ENCODE peak calls at places on chromosomes 12 and 14, in six cellular contexts. W is PC-3, U is GM23338, V is hepatocyte, E is neural progenitor cell, Z is SK-N-SH. G is an unnamed sample. For H3K79me2, the result is how much of the 10 kb centered on the place peaks cover.

GRCh38 chr14:99817331-99817730 is 24.1 kb downstream of the EML1 start:
- DNase-seq in Z (no peak), W (no peak), E (no peak), U (no peak), V (no peak), G (no peak)

GRCh38 chr12:130347588-130347987 is 9.9 kb downstream of the PIWIL1 start:
- DNase-seq in V (no peak), W (no peak), Z (no peak), E (no peak), U (no peak), G (no peak)

GRCh38 chr14:87805315-87805723 is 187.7 kb downstream of the GALC start:
- DNase-seq in Z (peak), U (peak), E (peak), V (peak), W (peak), G (peak)

GRCh38 chr12:6647083-6647604 is at the start of gene ACRBP:
- DNase-seq in W (no peak), U (peak), Z (no peak), E (peak), V (peak), G (peak)

GRCh38 chr12:67155863-67156262 is 113.3 kb upstream of the CAND1 start:
- DNase-seq in Z (no peak), U (no peak), E (no peak), W (peak), V (no peak), G (no peak)

GRCh38 chr14:51360592-51360991 is 120.5 kb downstream of the TMX1 start:
- DNase-seq in Z (no peak), E (no peak), V (no peak), U (no peak), W (no peak), G (no peak)

GRCh38 chr12:122090759-122091535 is 12.4 kb downstream of the MLXIP start:
- DNase-seq in Z (no peak), U (no peak), E (no peak), V (peak), W (no peak), G (peak)

GRCh38 chr14:54766276-54767138 is 136.1 kb downstream of the GCH1 start:
- DNase-seq in W (no peak), V (no peak), U (no peak), Z (no peak), E (no peak), G (no peak)

GRCh38 chr14:54187439-54187838 is 209.4 kb upstream of the CDKN3 start:
- DNase-seq in U (no peak), W (no peak), V (no peak), E (peak), Z (no peak), G (no peak)

GRCh38 chr12:40819427-40820108 is 127.3 kb downstream of the CNTN1 start:
- DNase-seq in V (peak), W (no peak), U (peak), Z (no peak), E (peak), G (peak)

GRCh38 chr14:86838363-86838762 is 1154.6 kb downstream of the GALC start:
- DNase-seq in V (no peak), W (peak), Z (no peak), U (no peak), E (no peak), G (no peak)

GRCh38 chr12:128727999-128728398 is 95.8 kb downstream of the SLC15A4 start:
- DNase-seq in Z (no peak), U (no peak), E (no peak), V (peak), W (peak), G (no peak)

GRCh38 chr14:21093018-21093417 is 5.4 kb downstream of the ZNF219 start:
- DNase-seq in Z (no peak), W (no peak), E (no peak), V (no peak), U (no peak), G (peak)

GRCh38 chr12:464484-465267 is 4.9 kb downstream of the B4GALNT3 start:
- DNase-seq in Z (no peak), U (no peak), V (no peak), E (no peak), W (no peak), G (no peak)

GRCh38 chr12:47965581-47965980 is 2.2 kb downstream of the TMEM106C start:
- DNase-seq in U (no peak), Z (no peak), V (no peak), W (no peak), E (no peak), G (no peak)

GRCh38 chr14:94370524-94370910 is 17.9 kb downstream of the SERPINA1 start:
- DNase-seq in Z (no peak), U (no peak), E (no peak), V (no peak), W (no peak), G (no peak)

GRCh38 chr12:103768467-103769123 is 72.4 kb downstream of the NT5DC3 start:
- DNase-seq in U (no peak), Z (no peak), V (no peak), E (no peak), W (peak), G (no peak)

GRCh38 chr14:61866932-61867920 is 105.0 kb downstream of the SNAPC1 start:
- DNase-seq in U (no peak), Z (no peak), V (no peak), W (peak), E (no peak), G (no peak)

GRCh38 chr12:21637985-21638891 is 19.4 kb downstream of the LDHB start:
- DNase-seq in E (no peak), Z (no peak), V (no peak), U (no peak), W (no peak), G (peak)

GRCh38 chr12:127942981-127943380 is 324.0 kb upstream of the TMEM132C start:
- DNase-seq in Z (no peak), V (no peak), U (no peak), E (no peak), W (no peak), G (no peak)

GRCh38 chr14:89807151-89807550 is 147.4 kb downstream of the EFCAB11 start:
- DNase-seq in Z (no peak), E (no peak), W (no peak), V (no peak), U (no peak), G (no peak)

GRCh38 chr14:89349196-89350008 is 67.6 kb downstream of the FOXN3 start:
- DNase-seq in E (peak), U (peak), Z (peak), W (no peak), V (peak), G (peak)

GRCh38 chr12:99771659-99772058 is 124.1 kb downstream of the GARIN6 start:
- DNase-seq in W (no peak), V (no peak), U (no peak), E (no peak), Z (no peak), G (no peak)

GRCh38 chr14:71931492-71932228 is 569 bp upstream of the RGS6 start:
- DNase-seq in V (no peak), W (no peak), U (no peak), Z (peak), E (peak), G (no peak)

GRCh38 chr14:85701116-85701515 is 171.2 kb downstream of the FLRT2 start:
- DNase-seq in W (no peak), E (no peak), Z (no peak), V (no peak), U (no peak), G (no peak)

GRCh38 chr12:49962861-49963765 is 1.4 kb downstream of the AQP5 start:
- DNase-seq in E (peak), Z (no peak), W (peak), V (no peak), U (no peak), G (no peak)

GRCh38 chr14:43894534-43894933 is 612.5 kb downstream of the FSCB start:
- DNase-seq in Z (peak), W (peak), E (peak), V (no peak), U (peak), G (no peak)

GRCh38 chr14:36479344-36479743 is 40.7 kb downstream of the NKX2-1 start:
- DNase-seq in W (no peak), Z (no peak), V (no peak), U (no peak), E (no peak), G (no peak)

GRCh38 chr12:76426160-76426559 is 77.9 kb upstream of the BBS10 start:
- DNase-seq in V (no peak), Z (no peak), U (no peak), W (no peak), E (no peak), G (no peak)

GRCh38 chr14:95480109-95480886 is 36.2 kb downstream of the SYNE3 start:
- DNase-seq in W (peak), U (no peak), E (no peak), V (no peak), Z (no peak), G (peak)

GRCh38 chr14:59246566-59246965 is 58.1 kb downstream of the DAAM1 start:
- DNase-seq in V (no peak), U (no peak), W (peak), Z (no peak), E (no peak), G (no peak)

GRCh38 chr12:116687888-116688287 is 50.0 kb downstream of the SPRING1 start:
- DNase-seq in Z (peak), V (peak), W (peak), U (peak), E (peak), G (peak)

GRCh38 chr14:93207468-93208308 is 632 bp downstream of the UBR7 start:
- DNase-seq in E (peak), U (peak), W (peak), Z (peak), V (peak), G (no peak)

GRCh38 chr14:96153003-96153402 is 51.6 kb upstream of the BDKRB2 start:
- DNase-seq in V (no peak), Z (no peak), U (no peak), W (no peak), E (no peak), G (no peak)

GRCh38 chr14:89466460-89466859 is 49.4 kb upstream of the FOXN3 start:
- DNase-seq in W (no peak), Z (no peak), E (no peak), V (no peak), U (no peak), G (no peak)

GRCh38 chr14:77794357-77794756 is 5.6 kb upstream of the ADCK1 start:
- DNase-seq in V (no peak), U (no peak), W (no peak), Z (no peak), E (no peak), G (no peak)

GRCh38 chr12:98998697-98999299 is 353.7 kb downstream of the APAF1 start:
- DNase-seq in V (peak), Z (peak), W (peak), U (peak), E (peak), G (no peak)

GRCh38 chr12:105279460-105280056 is 43.6 kb upstream of the APPL2 start:
- DNase-seq in V (peak), Z (peak), U (peak), E (peak), W (no peak), G (peak)

GRCh38 chr12:15824516-15824915 is 35.3 kb upstream of the EPS8 start:
- DNase-seq in E (no peak), U (no peak), W (no peak), V (no peak), Z (no peak), G (no peak)

GRCh38 chr12:108826807-108827721 is 30.3 kb downstream of the SSH1 start:
- DNase-seq in V (no peak), E (no peak), Z (peak), W (no peak), U (no peak), G (no peak)

GRCh38 chr12:108826115-108826806 is 31.1 kb downstream of the SSH1 start:
- DNase-seq in W (no peak), V (peak), U (no peak), Z (peak), E (no peak), G (peak)

GRCh38 chr12:108828774-108829173 is 28.6 kb downstream of the SSH1 start:
- DNase-seq in V (no peak), E (no peak), Z (no peak), W (no peak), U (no peak), G (peak)

GRCh38 chr12:108825205-108825950 is 32.0 kb downstream of the SSH1 start:
- DNase-seq in V (no peak), E (no peak), W (no peak), Z (no peak), U (no peak), G (no peak)

GRCh38 chr12:108827941-108828340 is 29.4 kb downstream of the SSH1 start:
- DNase-seq in V (no peak), U (no peak), W (no peak), Z (no peak), E (no peak), G (no peak)
- H3K79me2 ChIP-seq in V (half or more), U (under half), W (half or more), Z (half or more), E (under half), G (under half)

GRCh38 chr12:57237653-57237951 is 8.1 kb downstream of the SHMT2 start:
- DNase-seq in V (no peak), E (no peak), Z (no peak), U (peak), W (peak), G (no peak)

GRCh38 chr12:57236925-57237652 is 7.6 kb downstream of the SHMT2 start:
- DNase-seq in W (no peak), V (no peak), E (no peak), U (no peak), Z (no peak), G (no peak)

GRCh38 chr12:57238854-57239554 is 9.5 kb downstream of the SHMT2 start:
- DNase-seq in E (peak), Z (peak), U (peak), W (peak), V (peak), G (peak)

GRCh38 chr12:57239587-57240068 is 10.1 kb downstream of the SHMT2 start:
- DNase-seq in E (no peak), Z (no peak), V (no peak), W (no peak), U (peak), G (no peak)

GRCh38 chr12:57237952-57238853 is 8.7 kb downstream of the SHMT2 start:
- DNase-seq in Z (peak), W (no peak), U (peak), E (peak), V (no peak), G (no peak)
- H2AFZ ChIP-seq in Z (peak), W (peak), U (peak), E (peak), V (peak), G (peak)

GRCh38 chr12:91818236-91819131 is 327.2 kb downstream of the BTG1 start:
- DNase-seq in U (no peak), E (peak), W (no peak), V (peak), Z (no peak), G (no peak)
- H3K27ac ChIP-seq in U (no peak), E (no peak), W (peak), V (peak), Z (no peak), G (no peak)

GRCh38 chr14:65000868-65001600 is 14.3 kb downstream of the FNTB start:
- DNase-seq in U (no peak), W (no peak), Z (no peak), V (no peak), E (no peak), G (peak)

GRCh38 chr14:65001758-65002157 is 15.1 kb downstream of the FNTB start:
- DNase-seq in E (no peak), Z (no peak), W (no peak), V (no peak), U (no peak), G (no peak)

GRCh38 chr14:65006251-65006721 is 19.6 kb downstream of the FNTB start:
- DNase-seq in Z (no peak), U (no peak), W (no peak), V (no peak), E (no peak), G (no peak)

GRCh38 chr14:65002586-65003210 is 16.0 kb downstream of the FNTB start:
- DNase-seq in W (peak), V (no peak), Z (no peak), E (no peak), U (no peak), G (peak)

DNA sequence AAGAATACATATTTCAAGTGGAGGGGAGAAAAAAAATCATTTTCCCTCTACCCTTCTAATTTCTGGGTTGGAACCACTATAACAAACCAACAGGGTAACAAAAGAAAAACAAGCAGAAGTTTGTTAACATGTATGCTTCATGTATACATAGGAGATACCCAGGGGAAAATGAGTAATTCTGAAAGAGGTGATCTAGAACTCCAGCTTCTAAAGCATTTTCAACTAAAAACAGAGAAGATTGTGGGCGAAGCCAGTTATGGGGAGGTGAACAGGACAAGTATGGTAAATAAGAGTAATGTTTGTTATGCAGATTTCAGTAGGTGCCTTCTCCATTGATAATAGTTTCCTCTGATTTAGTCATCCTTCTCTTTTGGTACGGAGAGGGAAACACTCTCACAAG is 16.7 kb downstream of the FNTB start:
- DNase-seq in E (no peak), U (no peak), V (no peak), W (no peak), Z (no peak), G (no peak)
- H3K79me2 ChIP-seq in E (under half), U (under half), V (under half), W (under half), Z (under half), G (under half)

GRCh38 chr12:53071591-53072551 is 7.3 kb downstream of the SPRYD3 start:
- DNase-seq in W (no peak), V (peak), U (no peak), Z (peak), E (peak), G (no peak)
- H2AFZ ChIP-seq in W (no peak), V (no peak), U (no peak), Z (no peak), E (no peak), G (no peak)

DNA sequence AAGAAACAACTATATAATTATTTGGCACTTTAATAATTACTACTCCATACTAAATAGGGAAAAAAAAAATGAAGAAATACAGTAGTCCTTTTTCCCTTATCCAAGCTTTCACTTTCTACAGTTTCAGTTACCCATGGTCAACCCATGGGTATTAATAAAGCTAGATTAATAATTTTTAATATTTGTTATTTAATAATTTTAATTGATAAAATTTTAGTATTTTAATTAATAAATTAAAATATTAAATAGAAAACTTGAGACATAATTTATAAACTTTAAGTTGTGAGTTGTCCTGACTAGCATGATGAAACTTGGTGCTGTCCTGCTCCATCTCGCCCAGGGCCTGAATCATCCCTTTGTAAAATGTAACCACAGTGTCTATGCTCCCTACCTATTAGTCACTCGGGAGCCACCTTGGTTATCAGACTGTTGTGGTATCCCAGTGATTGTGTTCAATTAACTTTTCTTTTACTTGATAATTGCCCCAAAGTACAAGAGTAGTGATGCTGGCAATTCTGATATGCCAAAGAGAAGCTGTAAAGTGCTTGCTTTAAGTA is 71.8 kb downstream of the PAWR start:
- DNase-seq in E (no peak), W (peak), U (no peak), V (no peak), Z (no peak), G (no peak)
- H3K27ac ChIP-seq in E (no peak), W (no peak), U (peak), V (no peak), Z (no peak), G (no peak)

GRCh38 chr12:26937863-26938659 is at the start of the genes FGFR1OP2 and INTS13:
- DNase-seq in U (peak), E (peak), Z (peak), W (peak), V (peak), G (peak)

GRCh38 chr12:26939953-26940352 is 1.7 kb downstream of the FGFR1OP2 start:
- DNase-seq in V (no peak), Z (no peak), U (no peak), W (no peak), E (no peak), G (no peak)

GRCh38 chr12:26939192-26939832 is 1.0 kb downstream of the FGFR1OP2 start:
- DNase-seq in W (peak), E (no peak), U (no peak), V (no peak), Z (no peak), G (no peak)

GRCh38 chr12:26937443-26937862 is 328 bp downstream of the INTS13 start:
- DNase-seq in W (peak), Z (no peak), E (no peak), V (no peak), U (no peak), G (no peak)

GRCh38 chr12:26938660-26939185 is 453 bp downstream of the FGFR1OP2 start:
- DNase-seq in V (no peak), Z (no peak), E (no peak), U (peak), W (peak), G (no peak)
- H3K79me2 ChIP-seq in V (half or more), Z (half or more), E (half or more), U (half or more), W (half or more), G (under half)

GRCh38 chr12:69396041-69396440 is 36.5 kb downstream of the YEATS4 start:
- DNase-seq in V (no peak), U (no peak), W (no peak), E (no peak), Z (no peak), G (no peak)
- H2AFZ ChIP-seq in V (no peak), U (no peak), W (no peak), E (no peak), Z (no peak), G (no peak)

DNA sequence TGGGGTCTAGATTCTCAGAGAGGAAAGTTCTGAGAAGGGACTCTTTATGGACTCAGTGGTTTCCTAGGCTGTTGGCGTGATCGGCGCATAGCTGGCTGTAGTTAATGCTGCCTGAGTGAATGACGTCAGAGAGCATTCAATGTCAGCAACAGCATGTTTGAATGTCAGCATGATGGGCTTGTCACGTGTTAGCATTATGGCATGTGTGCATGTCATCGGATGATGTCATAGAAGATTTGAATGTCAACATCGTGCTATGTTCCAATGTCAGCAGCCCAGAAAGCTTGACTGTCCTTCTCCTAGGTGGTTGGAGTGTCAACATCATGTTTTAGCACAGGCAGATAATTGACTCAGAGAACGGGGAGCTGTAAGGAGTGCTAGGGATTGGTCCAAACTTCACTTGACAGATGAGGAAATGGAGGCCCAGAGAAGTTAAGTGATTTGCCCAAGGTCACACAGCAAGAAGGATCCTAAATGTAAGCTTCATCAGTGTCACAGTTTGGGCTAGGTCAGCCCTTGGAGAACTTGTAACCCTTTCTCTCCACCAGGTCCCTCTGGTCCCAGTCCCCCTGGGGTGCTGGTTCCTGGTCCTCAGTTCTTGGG is 45.5 kb downstream of the MVK start:
- DNase-seq in V (no peak), E (no peak), U (no peak), Z (no peak), W (no peak), G (no peak)
- H3K27ac ChIP-seq in V (no peak), E (no peak), U (no peak), Z (no peak), W (no peak), G (no peak)

G was measured in trophoblast cell.